ENCODE peak calls at places on chromosome 18, in six cellular contexts. B is left ventricle myocardium inferior, T is hepatocyte, X is OCI-LY7, U is heart left ventricle, W is lung. Z is an unnamed sample. For H3K4me1, the result is how much of the 10 kb centered on the place peaks cover.

GRCh38 chr18:78642561-78643398 is 336.8 kb upstream of the SALL3 start:
- DNase-seq in B (no peak), T (no peak), X (peak), U (no peak), W (no peak), Z (no peak)

GRCh38 chr18:21117385-21118135 is 5.9 kb upstream of the ROCK1 start:
- DNase-seq in B (no peak), T (peak), X (no peak), U (no peak), W (no peak), Z (no peak)

GRCh38 chr18:23816740-23817139 is 127.5 kb downstream of the LAMA3 start:
- DNase-seq in B (no peak), T (no peak), X (peak), U (no peak), W (peak), Z (no peak)

GRCh38 chr18:76448262-76449109 is 46.6 kb downstream of the ZNF516 start:
- DNase-seq in B (no peak), T (no peak), X (no peak), U (no peak), W (no peak), Z (no peak)

GRCh38 chr18:67517224-67517765 is 775 bp upstream of the DSEL start:
- DNase-seq in B (peak), T (peak), X (no peak), U (peak), W (no peak), Z (peak)

GRCh38 chr18:5746844-5747243 is 148.5 kb downstream of the TMEM200C start:
- DNase-seq in B (no peak), T (peak), X (no peak), U (no peak), W (no peak), Z (no peak)

GRCh38 chr18:73688851-73689659 is 458.6 kb downstream of the FBXO15 start:
- DNase-seq in B (no peak), T (no peak), X (peak), U (no peak), W (no peak), Z (no peak)

GRCh38 chr18:36706313-36706881 is 122.4 kb downstream of the TPGS2 start:
- DNase-seq in B (no peak), T (no peak), X (no peak), U (no peak), W (no peak), Z (no peak)

GRCh38 chr18:9604348-9604747 is 10.0 kb downstream of the PPP4R1 start:
- DNase-seq in B (no peak), T (no peak), X (no peak), U (no peak), W (no peak), Z (no peak)

GRCh38 chr18:58143391-58143790 is 99.4 kb downstream of the NEDD4L start:
- DNase-seq in B (no peak), T (peak), X (no peak), U (no peak), W (no peak), Z (no peak)

GRCh38 chr18:8468911-8469310 is 140.3 kb upstream of the RAB12 start:
- DNase-seq in B (peak), T (no peak), X (no peak), U (no peak), W (no peak), Z (no peak)

GRCh38 chr18:60044290-60045006 is 144.7 kb downstream of the PMAIP1 start:
- DNase-seq in B (no peak), T (no peak), X (no peak), U (no peak), W (no peak), Z (no peak)

GRCh38 chr18:51257150-51257549 is 59.7 kb upstream of the MEX3C start:
- DNase-seq in B (no peak), T (no peak), X (no peak), U (no peak), W (no peak), Z (no peak)

GRCh38 chr18:60197233-60197632 is 175.3 kb downstream of the MC4R start:
- DNase-seq in B (no peak), T (no peak), X (no peak), U (no peak), W (no peak), Z (no peak)

GRCh38 chr18:36179562-36180334 is 7.5 kb upstream of the MOCOS start:
- DNase-seq in B (peak), T (peak), X (peak), U (peak), W (peak), Z (no peak)

GRCh38 chr18:3037423-3037915 is 24.5 kb upstream of the LPIN2 start:
- DNase-seq in B (no peak), T (peak), X (peak), U (no peak), W (peak), Z (no peak)

GRCh38 chr18:72868666-72869661 is 1.2 kb upstream of the NETO1 start:
- DNase-seq in B (no peak), T (no peak), X (no peak), U (peak), W (no peak), Z (no peak)

GRCh38 chr18:59848002-59848401 is 51.8 kb upstream of the PMAIP1 start:
- DNase-seq in B (no peak), T (peak), X (peak), U (no peak), W (no peak), Z (no peak)

GRCh38 chr18:42901161-42901560 is 214.3 kb downstream of the RIT2 start:
- DNase-seq in B (no peak), T (no peak), X (no peak), U (no peak), W (no peak), Z (no peak)

GRCh38 chr18:45951021-45951714 is 16.0 kb downstream of the EPG5 start:
- DNase-seq in B (no peak), T (peak), X (no peak), U (no peak), W (peak), Z (no peak)

GRCh38 chr18:43001821-43002220 is 113.7 kb downstream of the RIT2 start:
- DNase-seq in B (no peak), T (no peak), X (no peak), U (no peak), W (no peak), Z (no peak)

GRCh38 chr18:26721876-26722581 is 143.5 kb downstream of the AQP4 start:
- DNase-seq in B (no peak), T (no peak), X (no peak), U (no peak), W (no peak), Z (no peak)

DNA sequence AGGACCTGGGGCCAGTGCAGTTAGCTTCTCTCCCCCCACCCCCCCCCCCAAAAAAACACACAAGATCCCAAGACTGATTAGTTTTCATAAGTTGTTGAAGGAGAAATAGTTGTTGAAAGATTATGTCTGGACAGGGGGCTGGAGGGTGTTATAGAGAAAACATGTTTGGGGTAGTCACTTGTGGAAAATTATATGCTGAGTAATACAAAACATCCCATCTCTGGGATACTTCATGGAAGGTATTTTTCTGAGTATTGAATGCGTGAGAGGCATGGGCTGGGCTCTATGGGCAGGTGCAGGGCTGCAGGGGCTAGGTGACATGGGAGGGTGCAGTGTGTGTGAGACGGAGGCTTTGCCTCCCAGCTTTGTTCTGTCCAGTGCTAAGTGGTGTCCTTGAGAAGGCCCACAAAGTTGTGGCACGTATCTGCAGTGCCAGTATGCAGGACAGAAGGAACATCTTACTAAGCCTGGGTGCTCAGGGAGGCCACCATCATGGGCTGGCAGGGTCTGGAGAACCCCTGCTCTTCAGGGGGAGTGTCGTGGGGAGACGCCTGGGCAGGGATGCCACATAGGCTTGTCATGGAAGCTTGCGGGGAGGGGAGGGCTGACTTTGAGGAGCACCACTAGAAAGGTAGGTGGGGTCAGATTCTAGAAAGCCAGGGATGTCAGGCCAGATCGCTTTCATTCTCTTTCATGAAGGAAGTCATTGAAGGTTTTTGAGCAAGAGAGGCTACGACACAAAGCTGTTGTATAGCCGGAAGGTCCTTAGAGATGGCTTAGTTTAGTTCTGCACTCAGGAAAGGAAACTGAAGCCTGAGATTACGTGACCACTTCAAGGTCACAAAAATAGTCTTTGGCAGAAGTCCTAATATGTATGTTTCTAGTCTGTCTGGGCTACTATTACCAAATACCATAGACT is 232.0 kb downstream of the LDLRAD4 start:
- DNase-seq in B (no peak), T (no peak), X (peak), U (no peak), W (no peak), Z (no peak)
- H3K4me1 ChIP-seq in B (half or more), T (under half), X (under half), U (under half), W (under half), Z (under half)

DNA sequence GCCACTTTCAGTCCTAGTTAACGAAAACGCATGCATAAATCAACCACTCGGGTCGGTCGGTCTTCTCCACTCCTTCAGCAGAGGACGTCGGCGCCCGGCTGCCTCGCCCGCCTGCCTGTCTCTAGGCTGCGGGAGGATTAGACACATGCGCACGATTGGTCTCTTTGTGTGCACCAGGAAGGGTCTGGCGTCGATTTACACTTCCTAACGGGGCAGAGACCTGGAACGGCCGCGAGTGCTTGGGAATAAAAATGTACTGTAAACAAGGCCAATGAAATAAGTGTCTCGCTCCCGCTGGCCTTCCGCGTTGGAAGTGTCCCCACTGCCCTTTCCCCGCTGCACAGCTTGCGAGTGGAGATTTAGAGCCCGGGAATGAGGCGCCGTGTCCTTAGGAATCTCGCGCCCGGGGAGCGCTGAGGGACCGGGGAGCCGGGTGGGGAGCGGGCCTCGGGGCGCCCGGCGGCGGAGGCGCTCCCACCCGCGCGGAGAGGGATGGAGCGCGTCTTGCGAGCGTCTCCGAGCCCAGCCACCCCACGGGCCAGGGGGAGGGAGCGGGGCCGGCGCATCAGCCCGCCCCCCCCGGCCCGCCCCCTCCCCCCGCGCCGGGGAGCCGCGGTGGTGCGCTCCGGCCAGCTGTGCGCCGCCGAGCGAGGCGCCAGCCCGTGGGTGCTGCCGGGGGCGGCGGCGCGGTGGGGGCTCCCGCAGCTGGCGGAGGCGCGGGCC is at the start of gene DOK6:
- DNase-seq in B (peak), T (peak), X (no peak), U (peak), W (no peak), Z (peak)
- TF ChIP-seq CTCF in B (no peak), T (no peak), X (no peak), U (no peak), W (no peak), Z (no peak)

DNA sequence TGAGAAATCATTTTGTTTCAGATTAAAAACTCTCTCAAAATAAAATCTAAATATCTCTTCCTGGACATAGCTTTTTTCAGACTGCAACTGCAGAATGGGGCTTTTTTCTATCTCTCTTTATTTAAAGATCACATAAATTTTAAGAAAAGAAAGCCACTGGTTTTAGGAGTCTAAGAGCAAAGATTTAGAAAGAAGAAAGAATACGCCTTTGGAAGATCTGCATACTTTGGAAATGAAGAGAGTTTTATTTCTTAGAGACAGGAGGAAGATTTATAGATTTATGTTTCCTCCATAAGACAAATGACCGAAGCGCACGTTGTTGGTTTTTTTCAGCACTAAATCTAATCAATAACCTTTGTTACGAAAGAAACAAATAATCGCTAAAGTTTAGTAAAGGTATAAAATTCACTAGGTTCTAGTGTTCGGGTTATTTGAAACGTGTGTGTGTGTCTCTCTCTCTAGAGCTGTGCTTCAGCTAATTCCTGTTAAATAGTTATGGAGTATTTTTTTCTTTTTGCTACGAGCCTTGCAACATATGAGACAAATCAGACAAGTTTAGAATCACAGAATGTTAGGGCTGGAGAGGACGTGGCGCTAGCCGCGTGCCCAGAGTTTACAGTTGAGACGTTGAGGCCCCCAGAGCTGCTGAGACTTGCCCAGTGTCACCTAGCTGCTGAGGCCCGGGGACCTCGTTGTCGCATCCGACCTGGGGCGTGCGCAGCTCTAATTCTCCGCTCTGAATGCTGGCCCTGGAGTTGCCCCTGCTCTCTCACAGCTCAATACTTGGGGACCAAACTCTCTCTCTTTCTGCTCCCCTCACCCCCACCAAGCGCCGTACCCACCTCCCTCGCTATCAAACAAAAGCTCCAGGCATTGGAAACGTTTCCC is 69.8 kb downstream of the CTAGE1 start:
- DNase-seq in B (peak), T (peak), X (no peak), U (no peak), W (no peak), Z (no peak)
- H3K4me3 ChIP-seq in B (peak), T (peak), X (no peak), U (peak), W (peak), Z (peak)

DNA sequence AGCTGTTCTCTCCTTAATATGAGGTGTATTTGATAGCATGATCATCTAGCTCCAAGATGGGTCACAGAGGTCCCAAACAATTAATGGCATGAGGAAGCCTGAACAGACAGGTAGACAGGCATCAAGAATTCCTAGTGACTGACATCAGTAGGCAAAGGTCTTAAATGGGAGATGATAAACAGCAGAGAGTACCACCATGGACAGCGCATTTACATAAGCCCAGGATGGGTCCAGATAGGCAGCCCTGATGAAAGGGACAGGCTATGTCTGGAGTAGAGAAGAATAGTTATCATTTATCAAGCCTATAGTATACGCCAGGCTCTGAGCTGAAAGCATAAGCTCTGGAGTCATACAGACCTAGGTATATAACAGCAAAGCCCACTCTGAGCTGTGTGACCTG is 434.7 kb upstream of the SETBP1 start:
- DNase-seq in B (no peak), T (peak), X (no peak), U (no peak), W (no peak), Z (no peak)
- H3K4me1 ChIP-seq in B (under half), T (under half), X (under half), U (under half), W (under half), Z (under half)

GRCh38 chr18:39841133-39842041 is 2113.6 kb upstream of the PIK3C3 start:
- DNase-seq in B (no peak), T (peak), X (no peak), U (peak), W (peak), Z (peak)
- TF ChIP-seq CTCF in B (no peak), T (peak), X (no peak), U (no peak), W (no peak), Z (no peak)

GRCh38 chr18:457120-457519 is 43.4 kb downstream of the COLEC12 start:
- DNase-seq in B (peak), T (peak), X (peak), U (peak), W (no peak), Z (no peak)
- H3K4me3 ChIP-seq in B (peak), T (no peak), X (peak), U (no peak), W (no peak), Z (no peak)

DNA sequence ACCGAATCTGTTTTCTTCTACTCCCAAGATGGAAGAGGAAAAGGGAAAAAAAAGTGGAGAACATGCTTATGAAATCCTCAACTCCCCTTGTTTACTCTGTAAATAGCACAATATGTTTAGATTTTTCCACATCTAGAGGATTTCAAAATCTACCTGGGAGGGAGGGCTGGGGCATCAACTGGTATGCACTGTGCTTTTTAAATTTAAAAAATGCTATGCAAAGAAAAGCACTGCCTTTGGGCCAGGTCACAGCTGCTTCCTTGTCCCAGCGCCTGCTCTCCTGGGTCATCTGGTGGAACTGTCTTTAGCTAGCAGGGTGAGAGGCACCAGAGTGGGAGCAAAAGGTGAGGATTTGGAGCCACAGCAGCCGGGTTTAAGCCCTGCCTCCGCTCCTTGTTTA is 88.2 kb upstream of the BOD1L2 start:
- DNase-seq in B (no peak), T (no peak), X (no peak), U (no peak), W (no peak), Z (no peak)
- H3K4me1 ChIP-seq in B (under half), T (under half), X (under half), U (under half), W (under half), Z (under half)

GRCh38 chr18:54224379-54225014 is at the start of gene MBD2:
- DNase-seq in B (peak), T (peak), X (peak), U (peak), W (peak), Z (peak)
- TF ChIP-seq CTCF in B (peak), T (peak), X (peak), U (peak), W (no peak), Z (no peak)

GRCh38 chr18:55252053-55252675 is 292.9 kb upstream of the CCDC68 start:
- DNase-seq in B (no peak), T (no peak), X (no peak), U (no peak), W (no peak), Z (no peak)
- H3K4me3 ChIP-seq in B (peak), T (no peak), X (no peak), U (no peak), W (no peak), Z (no peak)

GRCh38 chr18:62536005-62536404 is 13.2 kb downstream of the ZCCHC2 start:
- DNase-seq in B (no peak), T (no peak), X (no peak), U (no peak), W (no peak), Z (no peak)

GRCh38 chr18:62526098-62527025 is 3.5 kb downstream of the ZCCHC2 start:
- DNase-seq in B (peak), T (peak), X (peak), U (peak), W (peak), Z (peak)

GRCh38 chr18:62531931-62532330 is 9.1 kb downstream of the ZCCHC2 start:
- DNase-seq in B (no peak), T (no peak), X (no peak), U (no peak), W (no peak), Z (no peak)

GRCh38 chr18:62529597-62529996 is 6.8 kb downstream of the ZCCHC2 start:
- DNase-seq in B (no peak), T (no peak), X (no peak), U (no peak), W (no peak), Z (no peak)

DNA sequence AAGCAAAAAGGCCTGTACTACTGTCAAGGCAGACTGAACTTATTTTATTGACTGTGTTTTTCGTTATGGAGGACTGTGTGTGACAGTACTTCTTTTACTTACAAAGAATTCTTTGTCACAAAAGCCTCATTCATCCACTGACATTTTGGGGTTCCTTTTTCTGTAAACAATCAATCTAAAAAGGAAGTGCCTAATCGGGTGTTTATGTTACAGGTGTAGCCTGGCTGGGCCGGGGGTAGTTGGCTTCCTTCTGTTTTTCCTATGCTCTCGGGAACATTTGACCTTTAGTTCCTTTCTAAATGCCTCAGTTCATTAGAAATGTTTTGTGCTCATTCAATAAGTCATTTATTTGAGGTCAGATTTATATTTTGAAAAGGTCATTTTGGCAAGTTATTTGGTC is 8.3 kb downstream of the ZCCHC2 start:
- DNase-seq in B (no peak), T (no peak), X (no peak), U (no peak), W (no peak), Z (no peak)
- H3K4me1 ChIP-seq in B (half or more), T (under half), X (under half), U (under half), W (under half), Z (under half)